ENCODE peak calls at places on chromosome 3, in four cellular contexts. F, K, R and L are unnamed samples.

GRCh38 chr3:14991148-14991742 is 43.9 kb downstream of the NR2C2 start:
- DNase-seq in K (peak; percentile 18), R (no peak), F (no peak), L (no peak)

GRCh38 chr3:182567666-182568065 is 225.6 kb upstream of the ATP11B start:
- DNase-seq in F (peak; percentile 28), K (peak; percentile 33), R (no peak), L (no peak)

GRCh38 chr3:8884630-8885290 is 78.5 kb downstream of the RAD18 start:
- DNase-seq in R (no peak), K (no peak), F (peak; percentile 11), L (no peak)

GRCh38 chr3:101602731-101603130 is 28.8 kb downstream of the PCNP start:
- DNase-seq in K (no peak), R (no peak), F (no peak), L (no peak)

GRCh38 chr3:99429501-99429900 is 208.9 kb upstream of the COL8A1 start:
- DNase-seq in F (peak; percentile 60), R (no peak), K (no peak), L (no peak)

GRCh38 chr3:69359339-69359893 is 26.5 kb downstream of the FRMD4B start:
- DNase-seq in K (no peak), R (no peak), F (no peak), L (no peak)

GRCh38 chr3:196519738-196520122 is 4.6 kb upstream of the SMCO1 start:
- DNase-seq in F (no peak), K (no peak), R (no peak), L (no peak)

GRCh38 chr3:54307616-54308180 is 185.3 kb downstream of the CACNA2D3 start:
- DNase-seq in F (no peak), R (no peak), K (peak; percentile 46), L (no peak)

GRCh38 chr3:171700653-171701052 is 109.6 kb downstream of the PLD1 start:
- DNase-seq in F (no peak), R (no peak), K (no peak), L (no peak)

GRCh38 chr3:9686050-9686384 is 17.6 kb upstream of the CPNE9 start:
- DNase-seq in F (no peak), K (no peak), R (no peak), L (no peak)

GRCh38 chr3:124986153-124987143 is 51.9 kb upstream of the MUC13 start:
- DNase-seq in K (no peak), F (peak; percentile 97), R (peak; percentile 70), L (peak; percentile 70)

GRCh38 chr3:14019459-14019858 is 105.2 kb downstream of the CHCHD4 start:
- DNase-seq in F (no peak), R (no peak), K (no peak), L (no peak)